ENCODE peak calls at places on chromosomes 12 and 14, in eight cellular contexts. N is neuronal stem cell; I is lung; K is tibial nerve; M is effector memory CD4-positive, alpha-beta T cell; D is Peyer's patch; P is body of pancreas; O is adrenal gland. A is an unnamed sample.

GRCh38 chr14:96086032-96086431 is 46.9 kb downstream of the C14orf132 start:
- DNase-seq in N (no peak), P (no peak), D (no peak), I (no peak), M (no peak), K (no peak), O (no peak), A (peak; percentile 67)

GRCh38 chr12:95192271-95192670 is 25.0 kb downstream of the FGD6 start:
- DNase-seq in K (no peak), I (no peak), O (no peak), M (no peak), D (no peak), P (no peak), N (no peak), A (no peak)

GRCh38 chr14:67515386-67516079 is 17.6 kb upstream of the PLEKHH1 start:
- DNase-seq in M (no peak), I (no peak), P (peak; percentile 34), O (peak; percentile 29), K (no peak), D (peak; percentile 44), N (no peak), A (peak; percentile 23)

GRCh38 chr12:24679135-24679534 is 269.8 kb downstream of the BCAT1 start:
- DNase-seq in K (no peak), O (no peak), N (peak; percentile 2), M (no peak), P (no peak), I (no peak), D (no peak), A (no peak)

GRCh38 chr14:90941705-90942104 is 118.7 kb downstream of the RPS6KA5 start:
- DNase-seq in K (no peak), N (no peak), P (no peak), M (no peak), D (no peak), O (no peak), I (no peak), A (no peak)

GRCh38 chr12:124696689-124697476 is 129.5 kb upstream of the NCOR2 start:
- DNase-seq in P (no peak), I (no peak), N (no peak), O (peak; percentile 64), M (no peak), K (no peak), D (no peak), A (no peak)

GRCh38 chr12:90268574-90268973 is 559.9 kb upstream of the ATP2B1 start:
- DNase-seq in I (no peak), O (no peak), D (no peak), N (no peak), P (no peak), K (no peak), M (no peak), A (no peak)

GRCh38 chr14:78978896-78979295 is 808.7 kb downstream of the NRXN3 start:
- DNase-seq in D (no peak), I (no peak), N (no peak), O (no peak), P (no peak), M (no peak), K (no peak), A (no peak)

GRCh38 chr12:3596703-3597472 is 105.9 kb downstream of the PRMT8 start:
- DNase-seq in P (no peak), K (no peak), O (no peak), M (no peak), N (no peak), I (no peak), D (no peak), A (no peak)

GRCh38 chr12:118136559-118137003 is 657 bp downstream of the PEBP1 start:
- DNase-seq in K (peak; percentile 38), N (peak; percentile 29), M (no peak), I (peak; percentile 50), D (peak; percentile 32), P (peak; percentile 62), O (peak; percentile 65), A (peak; percentile 55)

GRCh38 chr12:46919666-46920065 is 93.9 kb upstream of the SLC38A4 start:
- DNase-seq in K (no peak), N (no peak), I (no peak), D (no peak), O (no peak), P (no peak), M (no peak), A (no peak)

GRCh38 chr12:124191024-124191359 is 103.9 kb upstream of the RFLNA start:
- DNase-seq in M (no peak), O (no peak), I (no peak), D (no peak), N (no peak), P (no peak), K (no peak), A (peak; percentile 34)

GRCh38 chr14:21498540-21499526 is 12.3 kb downstream of the METTL3 start:
- DNase-seq in N (peak; percentile 46), O (peak; percentile 27), I (no peak), P (no peak), M (no peak), D (no peak), K (peak; percentile 63), A (no peak)

GRCh38 chr12:90574676-90575075 is 380.3 kb downstream of the CCER1 start:
- DNase-seq in N (no peak), I (no peak), K (no peak), P (no peak), O (no peak), D (no peak), M (no peak), A (no peak)

GRCh38 chr14:99509871-99510555 is 28.8 kb downstream of the CCNK start:
- DNase-seq in N (no peak), M (no peak), O (no peak), I (no peak), P (no peak), D (no peak), K (no peak), A (no peak)

GRCh38 chr12:105928436-105928835 is 210.3 kb downstream of the NUAK1 start:
- DNase-seq in M (no peak), D (no peak), N (no peak), I (peak; percentile 31), K (no peak), P (peak; percentile 57), O (no peak), A (no peak)

GRCh38 chr14:56180754-56181542 is 62.7 kb downstream of the PELI2 start:
- DNase-seq in O (no peak), I (no peak), D (no peak), N (no peak), M (no peak), P (no peak), K (no peak), A (no peak)

GRCh38 chr12:111792155-111792876 is 25.6 kb downstream of the ALDH2 start:
- DNase-seq in D (no peak), I (no peak), P (peak; percentile 27), O (peak; percentile 99), K (peak; percentile 45), N (no peak), M (no peak), A (peak; percentile 32)

GRCh38 chr12:54125950-54126695 is 62.7 kb downstream of the SMUG1 start:
- DNase-seq in I (no peak), O (peak; percentile 39), K (peak; percentile 32), D (no peak), N (no peak), M (no peak), P (peak; percentile 33), A (peak; percentile 73)

GRCh38 chr12:59075141-59075540 is 154.8 kb upstream of the LRIG3 start:
- DNase-seq in I (no peak), D (no peak), O (no peak), K (no peak), M (no peak), N (no peak), P (no peak), A (no peak)

GRCh38 chr14:20454359-20454644 is 310 bp downstream of the OSGEP start:
- DNase-seq in K (no peak), O (peak; percentile 88), N (no peak), I (no peak), P (no peak), D (peak; percentile 87), M (peak; percentile 72), A (no peak)

GRCh38 chr12:23361971-23362370 is 587.5 kb downstream of the SOX5 start:
- DNase-seq in P (no peak), O (no peak), M (no peak), I (no peak), K (no peak), D (no peak), N (no peak), A (no peak)

GRCh38 chr12:104055686-104056388 is 5.8 kb upstream of the GLT8D2 start:
- DNase-seq in D (no peak), P (peak; percentile 91), I (peak; percentile 86), M (no peak), K (no peak), N (no peak), O (peak; percentile 54), A (peak; percentile 86)

GRCh38 chr14:29637406-29637805 is 290.2 kb downstream of the PRKD1 start:
- DNase-seq in N (no peak), M (no peak), D (no peak), O (peak; percentile 85), I (peak; percentile 56), P (peak; percentile 85), K (peak; percentile 81), A (peak; percentile 43)

GRCh38 chr14:85058170-85058569 is 471.8 kb upstream of the FLRT2 start:
- DNase-seq in I (no peak), M (no peak), O (no peak), K (no peak), D (no peak), P (no peak), N (no peak), A (no peak)

DNA sequence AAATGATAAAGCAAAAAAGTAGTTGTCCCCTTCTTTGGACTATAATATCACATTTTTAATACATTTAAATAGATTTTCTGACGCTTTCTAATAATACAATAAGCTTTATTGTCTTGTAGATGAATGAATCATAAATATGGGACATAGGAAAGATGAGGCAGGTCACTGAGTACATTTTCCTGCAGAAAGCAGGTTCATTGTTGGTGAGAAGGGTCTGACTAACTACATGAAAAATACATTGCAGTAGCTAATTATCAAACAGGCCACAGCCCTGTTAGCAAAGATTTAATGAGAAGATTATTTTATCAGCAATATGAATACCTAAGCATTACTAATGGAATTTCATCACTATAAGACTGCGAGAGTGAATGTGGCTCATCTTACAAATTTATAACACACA is 45.6 kb downstream of the ABCD2 start:
- DNase-seq in I (no peak), K (no peak), O (no peak), N (no peak), M (no peak), P (no peak), D (no peak), A (no peak)
- H3K27me3 ChIP-seq in I (no peaks in the 10 kb centered on the region), K (no peaks in the 10 kb centered on the region), O (no peaks in the 10 kb centered on the region), N (no peaks in the 10 kb centered on the region), M (no peaks in the 10 kb centered on the region), P (no peaks in the 10 kb centered on the region), D (no peaks in the 10 kb centered on the region), A (no peaks in the 10 kb centered on the region)

GRCh38 chr12:34294671-34295365 is 272.5 kb downstream of the ALG10 start:
- DNase-seq in M (no peak), I (no peak), O (no peak), N (no peak), P (no peak), K (no peak), D (no peak), A (no peak)
- H3K9me3 ChIP-seq in M (no peaks in the 10 kb centered on the region), I (peaks cover 36% of the 10 kb centered on the region), O (no peaks in the 10 kb centered on the region), N (no peaks in the 10 kb centered on the region), P (no peaks in the 10 kb centered on the region), K (no peaks in the 10 kb centered on the region), D (peaks cover 45% of the 10 kb centered on the region), A (no peaks in the 10 kb centered on the region)

GRCh38 chr14:92529895-92530294 is 16.3 kb downstream of the RIN3 start:
- DNase-seq in P (no peak), M (no peak), I (no peak), K (no peak), D (no peak), N (no peak), O (no peak), A (no peak)
- H3K4me3 ChIP-seq in P (no peak overlapping the region), M (no peak overlapping the region), I (no peak overlapping the region), K (no peak overlapping the region), D (no peak overlapping the region), N (no peak overlapping the region), O (no peak overlapping the region), A (no peak overlapping the region)

GRCh38 chr12:131105351-131105735 is 151.6 kb downstream of the ADGRD1 start:
- DNase-seq in K (no peak), O (no peak), M (no peak), N (no peak), P (no peak), D (no peak), I (no peak), A (no peak)
- H3K27me3 ChIP-seq in K (no peaks in the 10 kb centered on the region), O (no peaks in the 10 kb centered on the region), M (no peaks in the 10 kb centered on the region), N (no peaks in the 10 kb centered on the region), P (no peaks in the 10 kb centered on the region), D (no peaks in the 10 kb centered on the region), I (no peaks in the 10 kb centered on the region), A (no peaks in the 10 kb centered on the region)

A was measured in MG63.